ENCODE peak calls at places on chromosomes 16 and 17, in seven cellular contexts. G is tibial artery; P is hepatic stellate cell; O is activated effector memory CD4-positive, alpha-beta T cell treated with Interleukin-2 at 50 U/mL for 16 hours; M is GM04504; W is breast epithelium; N is activated CD4-positive, alpha-beta T cell treated with anti-CD3 and anti-CD28 coated beads, Interleukin-2, amount 50 U/mL, for 1 hour. J is an unnamed sample.

GRCh38 chr17:182164-182751 is 808 bp upstream of the DOC2B start:
- DNase-seq in G (no peak), P (no peak), O (no peak), M (no peak), W (peak; percentile 74), N (no peak), J (peak; percentile 57)

GRCh38 chr16:9597967-9598730 is 506.7 kb downstream of the HAPSTR1 start:
- DNase-seq in G (no peak), P (no peak), O (no peak), M (no peak), W (no peak), N (no peak), J (no peak)

GRCh38 chr16:84990782-84991181 is 20.6 kb downstream of the ZDHHC7 start:
- DNase-seq in G (no peak), P (no peak), O (no peak), M (no peak), W (no peak), N (no peak), J (no peak)

GRCh38 chr16:57985204-57986121 is 14.5 kb upstream of the CNGB1 start:
- DNase-seq in G (no peak), P (no peak), O (no peak), M (no peak), W (no peak), N (no peak), J (peak; percentile 46)

GRCh38 chr17:80599546-80600305 is 55.1 kb downstream of the RPTOR start:
- DNase-seq in G (no peak), P (no peak), O (no peak), M (no peak), W (no peak), N (no peak), J (no peak)

GRCh38 chr17:70217571-70217970 is 48.2 kb downstream of the KCNJ2 start:
- DNase-seq in G (no peak), P (no peak), O (no peak), M (no peak), W (no peak), N (no peak), J (no peak)

GRCh38 chr17:13027246-13027645 is 9.4 kb upstream of the ELAC2 start:
- DNase-seq in G (peak; percentile 5), P (no peak), O (no peak), M (no peak), W (no peak), N (no peak), J (no peak)

GRCh38 chr16:27945233-27945975 is 118.1 kb downstream of the GSG1L start:
- DNase-seq in G (no peak), P (no peak), O (no peak), M (no peak), W (no peak), N (no peak), J (no peak)

GRCh38 chr16:21253470-21253869 is 20.0 kb downstream of the ANKS4B start:
- DNase-seq in G (no peak), P (no peak), O (no peak), M (no peak), W (no peak), N (no peak), J (no peak)

GRCh38 chr16:47826070-47826469 is 329.7 kb downstream of the ABCC12 start:
- DNase-seq in G (no peak), P (no peak), O (no peak), M (no peak), W (no peak), N (no peak), J (no peak)

GRCh38 chr17:3959921-3960601 is 4.2 kb downstream of the ATP2A3 start:
- DNase-seq in G (no peak), P (no peak), O (no peak), M (no peak), W (no peak), N (no peak), J (no peak)

GRCh38 chr17:37541880-37542675 is 52.4 kb downstream of the DUSP14 start:
- DNase-seq in G (no peak), P (peak; percentile 29), O (no peak), M (peak; percentile 38), W (no peak), N (no peak), J (no peak)

GRCh38 chr17:49031965-49032928 is 35.1 kb downstream of the IGF2BP1 start:
- DNase-seq in G (no peak), P (peak; percentile 88), O (no peak), M (peak; percentile 66), W (no peak), N (peak; percentile 26), J (no peak)

GRCh38 chr16:22092143-22092933 is at the start of gene VWA3A:
- DNase-seq in G (no peak), P (peak; percentile 53), O (no peak), M (peak; percentile 58), W (no peak), N (no peak), J (no peak)

GRCh38 chr16:80619824-80620223 is 79.0 kb downstream of the DYNLRB2 start:
- DNase-seq in G (no peak), P (no peak), O (no peak), M (no peak), W (no peak), N (no peak), J (no peak)

GRCh38 chr16:85513649-85514048 is 99.5 kb upstream of the GSE1 start:
- DNase-seq in G (no peak), P (no peak), O (no peak), M (no peak), W (no peak), N (no peak), J (no peak)

GRCh38 chr17:64092111-64092510 is 37.8 kb downstream of the ERN1 start:
- DNase-seq in G (no peak), P (no peak), O (no peak), M (no peak), W (no peak), N (no peak), J (no peak)

GRCh38 chr17:29962656-29963055 is 21.2 kb downstream of the EFCAB5 start:
- DNase-seq in G (no peak), P (no peak), O (no peak), M (no peak), W (no peak), N (no peak), J (no peak)

GRCh38 chr17:18967806-18968744 is 16.1 kb downstream of the SLC5A10 start:
- DNase-seq in G (no peak), P (no peak), O (no peak), M (no peak), W (no peak), N (no peak), J (no peak)

GRCh38 chr17:79622201-79622601 is 11.3 kb upstream of the RBFOX3 start:
- DNase-seq in G (peak; percentile 47), P (no peak), O (no peak), M (no peak), W (peak; percentile 35), N (no peak), J (peak; percentile 38)

GRCh38 chr17:57993471-57994365 is 5.7 kb upstream of the VEZF1 start:
- DNase-seq in G (no peak), P (no peak), O (no peak), M (no peak), W (no peak), N (no peak), J (no peak)

GRCh38 chr17:59810894-59811153 is 81.9 kb downstream of the TUBD1 start:
- DNase-seq in G (no peak), P (no peak), O (no peak), M (no peak), W (no peak), N (no peak), J (no peak)